ENCODE peak calls at places on chromosome 6, in six cellular contexts. One of them, this sample, is unnamed.

GRCh38 chr6:168088161-168089106 is 9.4 kb upstream of the FRMD1 start:
- DNase-seq in lung: no peak
- DNase-seq in AG10803: peak; percentile 28
- DNase-seq in astrocyte of the spinal cord: peak; percentile 19
- DNase-seq in heart left ventricle: no peak
- DNase-seq in GM12865: no peak
- DNase-seq in this sample: no peak

GRCh38 chr6:7373739-7374138 is 15.8 kb downstream of the CAGE1 start:
- DNase-seq in GM12865: no peak
- DNase-seq in AG10803: no peak
- DNase-seq in heart left ventricle: no peak
- DNase-seq in astrocyte of the spinal cord: no peak
- DNase-seq in lung: no peak
- DNase-seq in this sample: no peak

GRCh38 chr6:167840160-167840525 is 13.4 kb downstream of the AFDN start:
- DNase-seq in lung: no peak
- DNase-seq in GM12865: no peak
- DNase-seq in AG10803: no peak
- DNase-seq in heart left ventricle: no peak
- DNase-seq in astrocyte of the spinal cord: no peak
- DNase-seq in this sample: no peak

GRCh38 chr6:170085475-170086401 is 205.1 kb downstream of the DLL1 start:
- DNase-seq in AG10803: no peak
- DNase-seq in astrocyte of the spinal cord: no peak
- DNase-seq in GM12865: no peak
- DNase-seq in lung: no peak
- DNase-seq in heart left ventricle: no peak
- DNase-seq in this sample: no peak

GRCh38 chr6:28211840-28212509 is 13.1 kb upstream of the ZSCAN9 start:
- DNase-seq in lung: no peak
- DNase-seq in heart left ventricle: no peak
- DNase-seq in astrocyte of the spinal cord: no peak
- DNase-seq in GM12865: peak; percentile 38
- DNase-seq in AG10803: no peak
- DNase-seq in this sample: no peak

GRCh38 chr6:157380779-157381561 is at the start of gene ZDHHC14:
- DNase-seq in lung: peak; percentile 90
- DNase-seq in AG10803: peak; percentile 84
- DNase-seq in heart left ventricle: peak; percentile 94
- DNase-seq in GM12865: peak; percentile 91
- DNase-seq in astrocyte of the spinal cord: peak; percentile 86
- DNase-seq in this sample: peak; percentile 94

GRCh38 chr6:166167258-166167731 is 356 bp downstream of the TBXT start:
- DNase-seq in heart left ventricle: no peak
- DNase-seq in AG10803: no peak
- DNase-seq in GM12865: peak; percentile 52
- DNase-seq in astrocyte of the spinal cord: no peak
- DNase-seq in lung: no peak
- DNase-seq in this sample: peak; percentile 25

GRCh38 chr6:155586036-155586557 is 130.5 kb upstream of the NOX3 start:
- DNase-seq in lung: no peak
- DNase-seq in astrocyte of the spinal cord: no peak
- DNase-seq in AG10803: no peak
- DNase-seq in GM12865: no peak
- DNase-seq in heart left ventricle: no peak
- DNase-seq in this sample: no peak

GRCh38 chr6:33314515-33314942 is 651 bp upstream of the TAPBP start:
- DNase-seq in astrocyte of the spinal cord: peak; percentile 72
- DNase-seq in GM12865: peak; percentile 85
- DNase-seq in AG10803: peak; percentile 74
- DNase-seq in lung: peak; percentile 71
- DNase-seq in heart left ventricle: peak; percentile 72
- DNase-seq in this sample: peak; percentile 75

GRCh38 chr6:170114187-170114945 is 176.5 kb downstream of the DLL1 start:
- DNase-seq in AG10803: no peak
- DNase-seq in astrocyte of the spinal cord: no peak
- DNase-seq in GM12865: no peak
- DNase-seq in lung: no peak
- DNase-seq in heart left ventricle: no peak
- DNase-seq in this sample: no peak

GRCh38 chr6:101435028-101435427 is 41.5 kb downstream of the GRIK2 start:
- DNase-seq in heart left ventricle: no peak
- DNase-seq in AG10803: no peak
- DNase-seq in lung: no peak
- DNase-seq in astrocyte of the spinal cord: no peak
- DNase-seq in GM12865: no peak
- DNase-seq in this sample: no peak

GRCh38 chr6:43395822-43396221 is 26.4 kb upstream of the ZNF318 start:
- DNase-seq in AG10803: no peak
- DNase-seq in astrocyte of the spinal cord: no peak
- DNase-seq in heart left ventricle: peak; percentile 43
- DNase-seq in GM12865: no peak
- DNase-seq in lung: no peak
- DNase-seq in this sample: no peak

GRCh38 chr6:6764764-6765434 is 176.4 kb downstream of the LY86 start:
- DNase-seq in astrocyte of the spinal cord: no peak
- DNase-seq in heart left ventricle: no peak
- DNase-seq in AG10803: no peak
- DNase-seq in GM12865: no peak
- DNase-seq in lung: no peak
- DNase-seq in this sample: no peak

GRCh38 chr6:89675949-89676753 is 37.6 kb upstream of the LYRM2 start:
- DNase-seq in AG10803: peak; percentile 33
- DNase-seq in heart left ventricle: peak; percentile 53
- DNase-seq in GM12865: no peak
- DNase-seq in lung: no peak
- DNase-seq in astrocyte of the spinal cord: no peak
- DNase-seq in this sample: no peak

GRCh38 chr6:158475344-158476302 is 84.3 kb upstream of the TMEM181 start:
- DNase-seq in heart left ventricle: no peak
- DNase-seq in astrocyte of the spinal cord: peak; percentile 87
- DNase-seq in AG10803: peak; percentile 75
- DNase-seq in lung: no peak
- DNase-seq in GM12865: peak; percentile 92
- DNase-seq in this sample: peak; percentile 85

GRCh38 chr6:165602291-165602690 is 60.8 kb downstream of the PDE10A start:
- DNase-seq in heart left ventricle: no peak
- DNase-seq in lung: no peak
- DNase-seq in GM12865: no peak
- DNase-seq in AG10803: no peak
- DNase-seq in astrocyte of the spinal cord: no peak
- DNase-seq in this sample: no peak

GRCh38 chr6:11613858-11614257 is 76.3 kb downstream of the TMEM170B start:
- DNase-seq in GM12865: no peak
- DNase-seq in astrocyte of the spinal cord: peak; percentile 97
- DNase-seq in AG10803: peak; percentile 96
- DNase-seq in lung: no peak
- DNase-seq in heart left ventricle: no peak
- DNase-seq in this sample: no peak

DNA sequence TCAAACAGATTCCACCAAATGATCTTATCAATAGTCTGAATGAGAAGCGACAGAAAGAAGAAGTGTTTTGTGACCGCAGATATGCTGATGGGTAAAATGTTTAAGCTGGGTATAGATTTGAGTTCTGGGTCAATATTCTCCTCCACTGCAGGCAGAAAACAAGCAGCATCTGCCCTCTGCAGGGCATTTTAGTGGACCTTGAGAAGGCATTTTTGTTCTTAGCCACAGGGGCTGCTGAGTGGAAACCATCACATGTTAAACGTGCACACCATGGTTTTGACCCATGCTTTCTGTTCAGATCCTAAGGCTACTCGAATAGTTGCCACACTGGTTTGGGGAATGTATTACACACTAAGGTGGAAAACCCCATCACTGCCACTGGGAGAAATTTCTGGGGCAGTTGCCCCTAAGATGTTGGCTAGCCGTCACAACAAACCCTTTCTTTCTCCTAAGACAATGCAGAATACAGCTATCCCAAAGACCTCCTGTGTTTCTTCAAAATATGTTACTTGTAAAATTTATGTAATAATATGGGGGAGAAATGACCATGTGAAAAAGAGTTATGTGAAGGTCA is 5.5 kb downstream of the POU3F2 start:
- DNase-seq in astrocyte of the spinal cord: peak; percentile 58
- DNase-seq in AG10803: peak; percentile 16
- DNase-seq in heart left ventricle: no peak
- DNase-seq in GM12865: no peak
- DNase-seq in lung: no peak
- DNase-seq in this sample: no peak
- TF ChIP-seq CTCF in astrocyte of the spinal cord: peak; percentile 55
- TF ChIP-seq CTCF in AG10803: peak; percentile 44
- TF ChIP-seq CTCF in heart left ventricle: no peak
- TF ChIP-seq CTCF in GM12865: peak; percentile 18
- TF ChIP-seq CTCF in lung: no peak
- TF ChIP-seq CTCF in this sample: no peak

DNA sequence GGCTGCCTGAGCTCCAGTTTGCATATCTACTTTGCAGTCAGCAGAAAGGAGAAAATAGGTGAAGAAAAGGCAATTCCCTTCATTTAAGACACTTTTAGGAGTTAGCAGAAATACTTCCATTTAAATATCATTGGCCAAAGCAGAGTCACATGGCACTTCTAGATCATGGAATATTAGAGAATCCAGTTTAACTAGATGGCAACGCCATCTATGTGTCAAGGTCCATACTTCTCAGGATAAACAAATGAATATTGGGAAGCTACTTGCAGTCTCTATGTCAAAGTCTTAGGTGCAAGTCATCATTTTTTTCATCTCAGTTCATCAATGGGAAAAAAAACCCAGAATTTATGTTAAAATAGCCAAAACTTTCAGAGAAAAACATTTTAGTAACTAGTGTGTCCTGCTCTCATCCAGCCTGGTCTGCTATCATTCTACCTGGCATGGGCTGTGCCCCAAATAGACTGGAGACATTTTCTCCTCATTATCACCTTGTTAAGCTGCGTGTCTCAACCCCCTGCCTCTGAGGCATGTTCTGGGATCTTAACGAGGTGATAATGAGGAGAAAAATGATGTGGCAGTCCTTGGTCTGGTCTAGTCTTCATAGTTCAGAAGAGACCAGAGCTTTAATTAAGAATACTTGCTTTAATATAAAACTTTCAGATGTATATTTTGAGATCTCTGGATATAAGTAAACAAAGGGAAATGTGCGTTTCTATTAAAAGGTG is 227.3 kb downstream of the TBX18 start:
- DNase-seq in heart left ventricle: no peak
- DNase-seq in GM12865: no peak
- DNase-seq in AG10803: no peak
- DNase-seq in astrocyte of the spinal cord: no peak
- DNase-seq in lung: no peak
- DNase-seq in this sample: no peak
- TF ChIP-seq CTCF in heart left ventricle: no peak
- TF ChIP-seq CTCF in GM12865: no peak
- TF ChIP-seq CTCF in AG10803: no peak
- TF ChIP-seq CTCF in astrocyte of the spinal cord: no peak
- TF ChIP-seq CTCF in lung: no peak
- TF ChIP-seq CTCF in this sample: no peak

GRCh38 chr6:105835373-105835772 is 250.8 kb upstream of the PRDM1 start:
- DNase-seq in lung: no peak
- DNase-seq in AG10803: peak; percentile 22
- DNase-seq in heart left ventricle: no peak
- DNase-seq in GM12865: peak; percentile 61
- DNase-seq in astrocyte of the spinal cord: peak; percentile 36
- DNase-seq in this sample: no peak
- TF ChIP-seq CTCF in lung: no peak
- TF ChIP-seq CTCF in AG10803: peak; percentile 33
- TF ChIP-seq CTCF in heart left ventricle: peak; percentile 25
- TF ChIP-seq CTCF in GM12865: peak; percentile 42
- TF ChIP-seq CTCF in astrocyte of the spinal cord: peak; percentile 49
- TF ChIP-seq CTCF in this sample: no peak

GRCh38 chr6:31870385-31870921 is 7.8 kb upstream of the NEU1 start:
- DNase-seq in AG10803: no peak
- DNase-seq in lung: no peak
- DNase-seq in astrocyte of the spinal cord: no peak
- DNase-seq in heart left ventricle: no peak
- DNase-seq in GM12865: no peak
- DNase-seq in this sample: no peak
- TF ChIP-seq CTCF in AG10803: no peak
- TF ChIP-seq CTCF in lung: no peak
- TF ChIP-seq CTCF in astrocyte of the spinal cord: peak; percentile 6
- TF ChIP-seq CTCF in heart left ventricle: no peak
- TF ChIP-seq CTCF in GM12865: no peak
- TF ChIP-seq CTCF in this sample: no peak

This sample was measured in GM20000.